ENCODE peak calls at places on chromosome 14, in eight cellular contexts. One of them, this sample, is unnamed.
A peak's percentile ranks its signal among the peaks of the same experiment; 100 is the strongest.

GRCh38 chr14:23881292-23881691 is 72.3 kb upstream of the DHRS4 start:
- DNase-seq in GM12864: no peak
- DNase-seq in progenitor cell of endocrine pancreas: no peak
- DNase-seq in Panc1: no peak
- DNase-seq in GM06990: no peak
- DNase-seq in neural crest cell: no peak
- DNase-seq in AG10803: peak; percentile 46
- DNase-seq in fibroblast of lung: peak; percentile 56
- DNase-seq in this sample: no peak

GRCh38 chr14:86739761-86740160 is 1209.8 kb downstream of the FLRT2 start:
- DNase-seq in GM06990: no peak
- DNase-seq in fibroblast of lung: no peak
- DNase-seq in AG10803: no peak
- DNase-seq in neural crest cell: no peak
- DNase-seq in progenitor cell of endocrine pancreas: no peak
- DNase-seq in Panc1: no peak
- DNase-seq in GM12864: no peak
- DNase-seq in this sample: no peak

GRCh38 chr14:54529811-54530210 is 20.1 kb downstream of the CGRRF1 start:
- DNase-seq in GM06990: no peak
- DNase-seq in neural crest cell: no peak
- DNase-seq in progenitor cell of endocrine pancreas: no peak
- DNase-seq in GM12864: no peak
- DNase-seq in AG10803: peak; percentile 58
- DNase-seq in fibroblast of lung: peak; percentile 61
- DNase-seq in Panc1: no peak
- DNase-seq in this sample: no peak

GRCh38 chr14:69771136-69771535 is 4.2 kb downstream of the SRSF5 start:
- DNase-seq in fibroblast of lung: no peak
- DNase-seq in progenitor cell of endocrine pancreas: no peak
- DNase-seq in GM12864: no peak
- DNase-seq in AG10803: no peak
- DNase-seq in neural crest cell: no peak
- DNase-seq in GM06990: no peak
- DNase-seq in Panc1: no peak
- DNase-seq in this sample: no peak

GRCh38 chr14:21227150-21227549 is 42.1 kb downstream of the HNRNPC start:
- DNase-seq in progenitor cell of endocrine pancreas: no peak
- DNase-seq in GM06990: no peak
- DNase-seq in neural crest cell: no peak
- DNase-seq in GM12864: no peak
- DNase-seq in Panc1: no peak
- DNase-seq in fibroblast of lung: no peak
- DNase-seq in AG10803: no peak
- DNase-seq in this sample: no peak

GRCh38 chr14:66662374-66662773 is 154.4 kb downstream of the GPHN start:
- DNase-seq in GM12864: no peak
- DNase-seq in Panc1: no peak
- DNase-seq in neural crest cell: no peak
- DNase-seq in fibroblast of lung: no peak
- DNase-seq in progenitor cell of endocrine pancreas: no peak
- DNase-seq in GM06990: no peak
- DNase-seq in AG10803: no peak
- DNase-seq in this sample: no peak

GRCh38 chr14:85531141-85531593 is 1.2 kb downstream of the FLRT2 start:
- DNase-seq in GM06990: no peak
- DNase-seq in GM12864: no peak
- DNase-seq in progenitor cell of endocrine pancreas: peak; percentile 27
- DNase-seq in fibroblast of lung: peak; percentile 70
- DNase-seq in Panc1: no peak
- DNase-seq in neural crest cell: peak; percentile 44
- DNase-seq in AG10803: peak; percentile 84
- DNase-seq in this sample: no peak

GRCh38 chr14:86897224-86897623 is 1095.8 kb downstream of the GALC start:
- DNase-seq in progenitor cell of endocrine pancreas: no peak
- DNase-seq in GM12864: no peak
- DNase-seq in Panc1: no peak
- DNase-seq in AG10803: no peak
- DNase-seq in neural crest cell: no peak
- DNase-seq in fibroblast of lung: no peak
- DNase-seq in GM06990: no peak
- DNase-seq in this sample: no peak

GRCh38 chr14:58772814-58773620 is 135.3 kb downstream of the DACT1 start:
- DNase-seq in Panc1: no peak
- DNase-seq in AG10803: no peak
- DNase-seq in GM06990: no peak
- DNase-seq in GM12864: no peak
- DNase-seq in fibroblast of lung: peak; percentile 27
- DNase-seq in progenitor cell of endocrine pancreas: no peak
- DNase-seq in neural crest cell: no peak
- DNase-seq in this sample: no peak

GRCh38 chr14:76516884-76517283 is 140.9 kb downstream of the ESRRB start:
- DNase-seq in Panc1: no peak
- DNase-seq in fibroblast of lung: no peak
- DNase-seq in GM12864: no peak
- DNase-seq in progenitor cell of endocrine pancreas: no peak
- DNase-seq in neural crest cell: no peak
- DNase-seq in AG10803: no peak
- DNase-seq in GM06990: no peak
- DNase-seq in this sample: no peak

DNA sequence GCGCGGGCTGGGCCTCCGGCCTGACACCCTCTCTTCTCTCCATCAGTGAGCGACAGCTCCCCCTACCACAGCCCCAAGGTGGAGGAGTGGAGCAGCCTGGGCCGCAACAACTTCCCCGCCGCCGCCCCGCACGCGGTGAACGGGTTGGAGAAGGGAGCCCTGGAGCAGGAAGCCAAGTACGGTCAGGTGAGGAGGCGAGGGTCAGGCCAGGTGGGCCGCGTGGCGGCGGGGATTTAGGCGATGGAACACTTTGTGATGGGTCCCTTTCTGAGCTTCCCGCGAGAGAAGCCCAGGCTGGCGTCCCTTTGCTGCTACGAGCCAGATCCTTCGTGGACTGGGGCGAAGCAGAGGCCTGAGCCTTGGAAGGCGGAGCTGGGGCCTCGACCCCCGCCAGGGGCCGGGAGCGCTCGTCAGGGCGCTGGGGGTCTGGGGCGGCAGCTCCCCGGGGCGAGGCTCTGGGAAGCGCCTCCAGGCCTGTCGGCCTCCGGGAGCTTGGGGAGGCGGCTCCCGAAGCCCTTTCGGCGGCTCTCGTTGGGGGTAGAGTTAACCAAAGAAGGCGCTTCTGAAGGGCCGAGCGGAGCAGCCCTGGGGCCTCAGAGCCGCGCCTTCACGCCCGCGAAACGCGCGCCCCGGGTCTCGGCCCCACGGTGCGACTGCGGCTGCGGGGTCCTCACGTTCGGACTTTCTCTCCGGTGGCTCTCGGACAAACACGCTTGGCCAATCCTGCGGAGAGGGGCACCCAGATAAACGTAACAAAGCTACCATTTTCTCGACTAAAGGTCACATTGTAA is 5.0 kb downstream of the PAX9 start:
- DNase-seq in fibroblast of lung: no peak
- DNase-seq in GM12864: no peak
- DNase-seq in progenitor cell of endocrine pancreas: peak; percentile 17
- DNase-seq in GM06990: no peak
- DNase-seq in AG10803: no peak
- DNase-seq in Panc1: no peak
- DNase-seq in neural crest cell: no peak
- DNase-seq in this sample: no peak
- TF ChIP-seq CTCF in fibroblast of lung: no peak
- TF ChIP-seq CTCF in GM12864: no peak
- TF ChIP-seq CTCF in progenitor cell of endocrine pancreas: peak; percentile 14
- TF ChIP-seq CTCF in GM06990: no peak
- TF ChIP-seq CTCF in AG10803: no peak
- TF ChIP-seq CTCF in Panc1: no peak
- TF ChIP-seq CTCF in neural crest cell: no peak
- TF ChIP-seq CTCF in this sample: no peak

DNA sequence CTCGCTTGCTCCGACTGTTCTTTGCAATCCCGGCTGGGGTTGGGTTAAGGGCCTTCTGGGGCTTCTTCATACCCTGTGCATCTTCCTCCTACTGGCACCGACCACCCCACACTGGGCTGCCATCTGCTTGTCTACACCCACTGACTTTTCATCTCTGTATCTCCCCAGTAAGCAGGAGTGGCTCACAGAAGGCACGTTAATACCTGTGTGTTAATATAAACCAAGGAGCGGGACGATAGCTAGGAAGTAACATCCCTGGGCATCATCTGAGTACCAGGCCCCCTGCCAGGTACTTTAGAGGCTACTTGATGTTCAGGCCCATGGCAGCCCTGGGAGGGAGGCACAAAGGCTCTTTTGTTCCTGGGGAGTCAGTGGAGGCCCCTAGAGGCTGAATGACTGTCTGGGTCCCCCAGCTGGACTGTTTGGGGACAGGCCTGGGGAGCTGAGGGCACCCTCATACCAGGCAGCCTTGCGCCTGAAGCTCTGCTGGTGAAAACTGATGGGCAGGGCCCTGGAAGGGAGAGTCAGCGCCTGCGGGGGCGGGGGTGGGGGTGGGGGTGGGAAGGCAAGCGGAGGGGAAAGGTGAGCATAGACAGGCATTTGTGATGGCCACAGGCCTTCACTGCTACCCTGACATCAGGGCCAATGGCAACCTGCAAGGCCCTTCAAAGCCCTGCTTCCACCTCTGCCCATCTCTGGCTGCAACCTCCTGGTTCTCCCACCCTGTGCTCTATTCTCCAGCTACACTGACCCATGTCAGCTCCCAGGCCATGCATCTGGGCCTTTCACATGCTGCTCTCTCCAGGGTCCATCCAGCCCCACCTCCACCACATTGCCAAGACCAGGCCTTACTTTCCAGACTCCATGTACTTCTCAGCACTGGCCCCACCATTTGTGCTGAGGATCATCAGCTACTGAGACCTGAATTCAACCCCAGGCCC is 34.2 kb upstream of the DEGS2 start:
- DNase-seq in GM06990: no peak
- DNase-seq in Panc1: no peak
- DNase-seq in GM12864: no peak
- DNase-seq in AG10803: no peak
- DNase-seq in neural crest cell: peak; percentile 10
- DNase-seq in fibroblast of lung: no peak
- DNase-seq in progenitor cell of endocrine pancreas: no peak
- DNase-seq in this sample: peak; percentile 7
- TF ChIP-seq CTCF in GM06990: peak; percentile 13
- TF ChIP-seq CTCF in Panc1: no peak
- TF ChIP-seq CTCF in GM12864: peak; percentile 19
- TF ChIP-seq CTCF in AG10803: no peak
- TF ChIP-seq CTCF in neural crest cell: no peak
- TF ChIP-seq CTCF in fibroblast of lung: no peak
- TF ChIP-seq CTCF in progenitor cell of endocrine pancreas: no peak
- TF ChIP-seq CTCF in this sample: no peak

GRCh38 chr14:92362781-92363235 is 39.8 kb downstream of the SLC24A4 start:
- DNase-seq in GM12864: no peak
- DNase-seq in AG10803: peak; percentile 63
- DNase-seq in GM06990: no peak
- DNase-seq in Panc1: no peak
- DNase-seq in progenitor cell of endocrine pancreas: no peak
- DNase-seq in neural crest cell: no peak
- DNase-seq in fibroblast of lung: peak; percentile 39
- DNase-seq in this sample: no peak
- TF ChIP-seq CTCF in GM12864: no peak
- TF ChIP-seq CTCF in AG10803: no peak
- TF ChIP-seq CTCF in GM06990: no peak
- TF ChIP-seq CTCF in Panc1: no peak
- TF ChIP-seq CTCF in progenitor cell of endocrine pancreas: no peak
- TF ChIP-seq CTCF in neural crest cell: no peak
- TF ChIP-seq CTCF in fibroblast of lung: no peak
- TF ChIP-seq CTCF in this sample: no peak

GRCh38 chr14:74660863-74661262 is 48.8 kb upstream of the LTBP2 start:
- DNase-seq in progenitor cell of endocrine pancreas: no peak
- DNase-seq in AG10803: no peak
- DNase-seq in fibroblast of lung: no peak
- DNase-seq in GM12864: no peak
- DNase-seq in neural crest cell: no peak
- DNase-seq in Panc1: no peak
- DNase-seq in GM06990: no peak
- DNase-seq in this sample: no peak
- TF ChIP-seq CTCF in progenitor cell of endocrine pancreas: no peak
- TF ChIP-seq CTCF in AG10803: no peak
- TF ChIP-seq CTCF in fibroblast of lung: no peak
- TF ChIP-seq CTCF in GM12864: no peak
- TF ChIP-seq CTCF in neural crest cell: no peak
- TF ChIP-seq CTCF in Panc1: no peak
- TF ChIP-seq CTCF in GM06990: no peak
- TF ChIP-seq CTCF in this sample: no peak

DNA sequence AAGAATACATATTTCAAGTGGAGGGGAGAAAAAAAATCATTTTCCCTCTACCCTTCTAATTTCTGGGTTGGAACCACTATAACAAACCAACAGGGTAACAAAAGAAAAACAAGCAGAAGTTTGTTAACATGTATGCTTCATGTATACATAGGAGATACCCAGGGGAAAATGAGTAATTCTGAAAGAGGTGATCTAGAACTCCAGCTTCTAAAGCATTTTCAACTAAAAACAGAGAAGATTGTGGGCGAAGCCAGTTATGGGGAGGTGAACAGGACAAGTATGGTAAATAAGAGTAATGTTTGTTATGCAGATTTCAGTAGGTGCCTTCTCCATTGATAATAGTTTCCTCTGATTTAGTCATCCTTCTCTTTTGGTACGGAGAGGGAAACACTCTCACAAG is 16.7 kb downstream of the FNTB start:
- DNase-seq in AG10803: no peak
- DNase-seq in progenitor cell of endocrine pancreas: no peak
- DNase-seq in GM12864: peak; percentile 40
- DNase-seq in Panc1: no peak
- DNase-seq in GM06990: no peak
- DNase-seq in fibroblast of lung: no peak
- DNase-seq in neural crest cell: no peak
- DNase-seq in this sample: peak; percentile 36
- TF ChIP-seq CTCF in AG10803: no peak
- TF ChIP-seq CTCF in progenitor cell of endocrine pancreas: no peak
- TF ChIP-seq CTCF in GM12864: no peak
- TF ChIP-seq CTCF in Panc1: no peak
- TF ChIP-seq CTCF in GM06990: no peak
- TF ChIP-seq CTCF in fibroblast of lung: no peak
- TF ChIP-seq CTCF in neural crest cell: no peak
- TF ChIP-seq CTCF in this sample: no peak

GRCh38 chr14:57136669-57137068 is 132.0 kb downstream of the EXOC5 start:
- DNase-seq in GM06990: no peak
- DNase-seq in Panc1: no peak
- DNase-seq in fibroblast of lung: no peak
- DNase-seq in AG10803: no peak
- DNase-seq in GM12864: no peak
- DNase-seq in progenitor cell of endocrine pancreas: no peak
- DNase-seq in neural crest cell: no peak
- DNase-seq in this sample: no peak

DNA sequence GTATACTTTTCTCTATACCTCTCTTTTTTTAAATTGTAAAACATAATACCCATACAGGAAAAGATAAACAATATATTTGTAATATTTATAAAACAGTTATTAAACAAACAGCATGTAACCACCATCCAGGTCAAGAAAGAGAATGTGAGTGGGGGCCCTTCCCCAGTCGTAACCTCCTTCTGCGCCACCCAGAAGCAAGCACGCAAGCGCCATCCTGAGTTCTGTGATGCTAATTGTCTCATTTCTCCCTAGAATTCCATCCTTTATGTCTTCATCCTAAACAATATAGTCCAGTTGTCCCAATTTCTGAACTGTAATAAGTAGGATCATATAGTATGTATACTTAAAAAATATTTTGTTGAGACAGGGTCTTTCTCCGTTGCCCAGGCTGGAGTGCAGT is 129.5 kb downstream of the EXOC5 start:
- DNase-seq in neural crest cell: no peak
- DNase-seq in Panc1: no peak
- DNase-seq in fibroblast of lung: no peak
- DNase-seq in AG10803: no peak
- DNase-seq in GM06990: no peak
- DNase-seq in progenitor cell of endocrine pancreas: no peak
- DNase-seq in GM12864: no peak
- DNase-seq in this sample: no peak
- TF ChIP-seq CTCF in neural crest cell: no peak
- TF ChIP-seq CTCF in Panc1: no peak
- TF ChIP-seq CTCF in fibroblast of lung: no peak
- TF ChIP-seq CTCF in AG10803: no peak
- TF ChIP-seq CTCF in GM06990: no peak
- TF ChIP-seq CTCF in progenitor cell of endocrine pancreas: no peak
- TF ChIP-seq CTCF in GM12864: no peak
- TF ChIP-seq CTCF in this sample: no peak